ENCODE peak calls at places on chromosomes 16 and 17, in five cellular contexts. B, D, G, S and O are unnamed samples.

GRCh38 chr17:69445132-69445531 is 30.6 kb downstream of the MAP2K6 start:
- DNase-seq in D (no peak), B (no peak), G (no peak), S (no peak), O (no peak)

GRCh38 chr16:82748026-82748425 is 121.3 kb downstream of the CDH13 start:
- DNase-seq in B (no peak), D (no peak), S (peak), G (peak), O (peak)

GRCh38 chr16:1651055-1651454 is 27.0 kb upstream of the JPT2 start:
- DNase-seq in D (no peak), G (no peak), S (no peak), B (no peak), O (no peak)

GRCh38 chr16:2497116-2497630 is 16.6 kb upstream of the ATP6V0C start:
- DNase-seq in B (no peak), G (peak), D (no peak), S (no peak), O (peak)

GRCh38 chr17:56710986-56711385 is 117.5 kb downstream of the NOG start:
- DNase-seq in S (no peak), B (no peak), G (no peak), D (no peak), O (no peak)

GRCh38 chr16:56860226-56861020 is 4.6 kb upstream of the SLC12A3 start:
- DNase-seq in S (no peak), B (no peak), D (no peak), G (no peak), O (no peak)

GRCh38 chr16:1475552-1476114 is 805 bp upstream of the CLCN7 start:
- DNase-seq in G (no peak), S (no peak), B (no peak), D (no peak), O (no peak)

GRCh38 chr16:10765772-10766171 is 22.1 kb downstream of the NUBP1 start:
- DNase-seq in D (no peak), B (no peak), G (no peak), S (no peak), O (no peak)

GRCh38 chr17:72588561-72588960 is 467.7 kb downstream of the SOX9 start:
- DNase-seq in G (no peak), B (no peak), D (no peak), S (no peak), O (no peak)

GRCh38 chr16:82046541-82046940 is 11.5 kb downstream of the HSD17B2 start:
- DNase-seq in B (no peak), G (no peak), S (no peak), D (no peak), O (no peak)

GRCh38 chr17:1730345-1731193 is 6.1 kb downstream of the WDR81 start:
- DNase-seq in S (peak), B (no peak), D (no peak), G (peak), O (peak)

GRCh38 chr16:65059421-65059980 is 62.4 kb downstream of the CDH11 start:
- DNase-seq in S (no peak), B (no peak), D (no peak), G (no peak), O (no peak)

GRCh38 chr17:6498356-6498755 is 54.1 kb downstream of the PIMREG start:
- DNase-seq in B (no peak), D (no peak), S (no peak), G (no peak), O (no peak)

GRCh38 chr16:57314161-57314785 is 29.8 kb upstream of the PLLP start:
- DNase-seq in G (no peak), D (no peak), B (no peak), S (no peak), O (no peak)

GRCh38 chr17:77140878-77141767 is at the start of gene SEC14L1:
- DNase-seq in B (no peak), G (no peak), S (no peak), D (no peak), O (peak)

GRCh38 chr16:4747906-4748681 is 13.8 kb downstream of the DNAAF8 start:
- DNase-seq in D (no peak), G (no peak), B (no peak), S (no peak), O (no peak)

GRCh38 chr16:27301236-27301861 is 12.4 kb upstream of the IL4R start:
- DNase-seq in B (no peak), D (no peak), S (no peak), G (no peak), O (no peak)

GRCh38 chr17:8956521-8956920 is 9.0 kb downstream of the PIK3R5 start:
- DNase-seq in S (no peak), G (no peak), B (no peak), D (no peak), O (no peak)

GRCh38 chr17:55660171-55660886 is 62.3 kb downstream of the TMEM100 start:
- DNase-seq in S (peak), D (no peak), G (no peak), B (no peak), O (no peak)

GRCh38 chr16:81509404-81509803 is 64.8 kb downstream of the CMIP start:
- DNase-seq in B (no peak), D (no peak), S (no peak), G (no peak), O (no peak)

GRCh38 chr17:58339775-58340622 is 11.4 kb upstream of the TSPOAP1 start:
- DNase-seq in B (no peak), S (no peak), G (no peak), D (no peak), O (no peak)

GRCh38 chr17:57408064-57408811 is 151.9 kb downstream of the MSI2 start:
- DNase-seq in S (no peak), D (no peak), B (no peak), G (no peak), O (no peak)

GRCh38 chr17:1912146-1912545 is 82.3 kb downstream of the RPA1 start:
- DNase-seq in G (no peak), S (no peak), D (no peak), B (no peak), O (no peak)

GRCh38 chr17:28949185-28950016 is 1.9 kb downstream of the PHF12 start:
- DNase-seq in B (peak), G (peak), S (peak), D (no peak), O (peak)

GRCh38 chr17:38317081-38317480 is 20.1 kb downstream of the MRPL45 start:
- DNase-seq in B (no peak), S (no peak), G (no peak), D (no peak), O (no peak)

GRCh38 chr16:30924086-30924714 is 828 bp downstream of the FBXL19 start:
- DNase-seq in G (no peak), S (peak), B (no peak), D (no peak), O (no peak)

GRCh38 chr16:46688101-46688656 is 799 bp downstream of the VPS35 start:
- DNase-seq in B (no peak), S (no peak), D (no peak), G (peak), O (peak)

GRCh38 chr16:11256657-11257130 is 690 bp upstream of the SOCS1 start:
- DNase-seq in G (peak), B (peak), S (no peak), D (no peak), O (peak)

GRCh38 chr16:48611329-48612137 is 1.6 kb upstream of the N4BP1 start:
- DNase-seq in G (no peak), S (no peak), B (no peak), D (no peak), O (no peak)

DNA sequence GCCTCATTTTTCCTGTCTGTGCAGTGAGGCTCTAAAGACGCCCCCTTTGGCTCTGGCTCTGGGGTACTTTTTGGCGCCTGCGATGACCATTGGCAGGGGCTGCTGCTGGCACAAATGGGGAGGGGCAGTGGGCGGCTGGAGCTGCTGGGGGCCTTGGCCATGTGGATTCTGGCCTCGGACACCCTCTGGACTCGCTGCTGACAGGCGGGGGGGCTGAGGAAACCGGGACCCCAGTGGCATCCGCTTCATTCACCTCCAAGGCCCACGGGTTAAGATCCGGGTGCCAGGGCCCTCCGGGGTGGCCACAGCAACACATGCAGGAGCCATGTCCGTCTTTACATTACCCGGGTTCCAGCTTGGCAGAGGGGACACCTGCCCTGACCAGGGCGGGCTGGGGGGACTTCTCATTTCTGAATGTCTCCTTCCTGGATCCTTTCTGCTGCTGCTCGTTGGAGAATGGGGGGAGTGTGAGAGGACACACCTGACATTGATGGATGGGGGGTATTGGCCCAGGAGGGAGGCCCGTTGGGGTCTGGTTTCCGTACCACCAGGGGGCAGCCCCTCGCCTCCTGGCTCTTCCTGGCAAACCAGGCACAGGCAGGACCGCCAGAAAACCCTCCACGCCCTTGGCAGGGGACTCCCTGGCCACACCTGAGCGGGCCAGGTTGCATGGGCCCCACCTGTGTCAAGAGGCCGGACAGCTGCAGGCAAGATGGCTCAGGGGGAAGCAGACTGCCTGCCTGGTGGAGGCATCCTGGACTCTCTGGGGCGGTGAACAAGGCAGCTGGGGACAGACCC is 21.8 kb downstream of the GSE1 start:
- DNase-seq in B (no peak), G (no peak), D (no peak), S (no peak), O (no peak)
- TF ChIP-seq CTCF in B (peak), G (no peak), D (no peak), S (no peak), O (peak)

GRCh38 chr16:16143038-16143763 is 80.1 kb downstream of the ABCC6 start:
- DNase-seq in G (no peak), B (peak), D (no peak), S (no peak), O (no peak)

GRCh38 chr16:16143941-16144340 is 79.4 kb downstream of the ABCC6 start:
- DNase-seq in S (no peak), D (no peak), B (no peak), G (no peak), O (no peak)

GRCh38 chr16:16146380-16147315 is 76.6 kb downstream of the ABCC6 start:
- DNase-seq in B (no peak), S (no peak), D (no peak), G (peak), O (no peak)

GRCh38 chr16:16144416-16144815 is 78.9 kb downstream of the ABCC6 start:
- DNase-seq in G (no peak), D (no peak), B (no peak), S (no peak), O (no peak)

DNA sequence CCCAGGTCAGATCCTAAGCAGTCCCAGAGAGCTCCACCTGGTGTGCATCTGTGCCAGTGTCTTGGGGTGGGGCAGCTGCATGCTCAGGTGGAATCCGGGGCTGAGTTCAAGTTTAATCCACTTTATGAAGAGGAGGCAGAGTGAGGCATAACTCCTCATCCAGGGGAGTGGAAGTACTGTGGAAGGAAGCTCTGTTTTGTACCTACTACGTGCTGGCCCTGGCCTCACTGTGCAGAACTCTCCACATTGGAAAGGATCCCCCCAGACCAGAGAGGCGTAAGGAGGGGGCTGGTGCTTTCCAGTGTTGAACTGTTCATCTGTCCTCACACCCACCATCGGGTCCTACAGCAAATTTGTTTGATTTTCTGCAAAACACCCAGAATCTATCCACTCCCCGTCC is 78.0 kb downstream of the ABCC6 start:
- DNase-seq in D (no peak), G (no peak), B (no peak), S (no peak), O (no peak)
- TF ChIP-seq CTCF in D (no peak), G (no peak), B (no peak), S (no peak), O (no peak)

DNA sequence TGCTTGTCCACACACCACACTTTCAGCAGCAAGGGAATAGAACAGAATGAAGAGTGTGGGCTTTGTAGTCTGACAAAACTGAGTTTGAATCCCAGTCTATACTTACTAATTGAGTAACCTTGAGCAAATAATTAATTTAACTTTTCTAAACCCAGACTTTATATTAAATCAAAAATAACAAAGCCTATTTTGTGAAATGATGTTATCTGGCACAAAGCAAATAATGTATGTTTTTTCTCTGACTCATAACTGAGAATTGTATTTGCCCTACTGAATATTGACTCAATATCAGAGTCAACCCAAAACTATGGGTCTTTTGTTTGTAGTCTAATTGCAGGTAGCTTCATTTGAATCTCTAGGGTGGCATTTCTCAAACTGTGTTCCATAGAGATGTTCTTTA is 77.9 kb upstream of the TANC2 start:
- DNase-seq in D (no peak), S (no peak), B (no peak), G (no peak), O (no peak)
- TF ChIP-seq CTCF in D (no peak), S (no peak), B (no peak), G (no peak), O (no peak)

DNA sequence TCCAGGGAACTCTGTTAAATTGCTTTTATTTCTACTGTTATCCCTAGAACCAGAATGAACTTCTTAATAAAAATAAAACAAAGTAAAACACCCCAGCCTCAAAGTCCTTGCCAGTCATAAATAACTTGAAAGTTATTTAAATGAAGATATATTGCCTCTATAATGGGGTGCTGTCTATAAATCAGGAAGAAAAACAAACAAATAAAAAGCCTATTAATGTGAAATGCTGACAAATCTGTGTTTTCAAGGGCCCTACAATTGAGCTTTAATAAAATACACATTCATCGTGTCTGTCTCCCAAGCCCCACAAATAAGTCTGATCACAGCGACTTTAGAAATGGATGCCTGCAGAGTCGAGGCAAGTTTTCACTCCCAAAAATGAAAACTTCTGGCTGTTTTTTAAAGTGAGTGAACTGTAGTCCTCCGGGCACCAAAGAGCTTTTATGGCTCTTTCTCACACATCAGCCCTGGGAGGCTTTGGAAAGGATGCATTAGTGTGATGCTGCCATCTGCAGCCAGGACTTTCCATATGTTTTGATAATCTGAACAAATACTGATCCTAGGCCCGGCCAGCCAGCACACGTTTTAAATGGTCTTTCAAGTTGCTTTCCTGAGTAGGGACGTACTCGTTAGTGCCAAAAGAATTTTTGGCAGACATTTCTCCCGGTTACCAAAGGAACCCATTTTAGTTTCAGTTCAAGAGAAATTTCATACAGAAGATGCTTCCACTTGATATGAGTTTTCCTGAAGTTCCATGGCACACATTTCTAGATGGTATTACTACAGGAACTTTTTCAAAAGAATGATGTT is 16.3 kb downstream of the NACA2 start:
- DNase-seq in D (no peak), B (peak), S (no peak), G (no peak), O (no peak)
- TF ChIP-seq CTCF in D (peak), B (peak), S (no peak), G (peak), O (peak)

GRCh38 chr17:49425004-49425286 is 10.3 kb upstream of the PHB1 start:
- DNase-seq in S (no peak), D (no peak), G (no peak), B (no peak), O (no peak)
- TF ChIP-seq CTCF in S (no peak), D (no peak), G (no peak), B (no peak), O (no peak)

GRCh38 chr16:73048292-73049050 is 543 bp upstream of the ZFHX3 start:
- DNase-seq in B (no peak), G (peak), S (no peak), D (no peak), O (peak)
- TF ChIP-seq CTCF in B (no peak), G (peak), S (no peak), D (no peak), O (no peak)

GRCh38 chr16:79334127-79334526 is 266.4 kb downstream of the MAF start:
- DNase-seq in S (no peak), G (no peak), B (peak), D (no peak), O (no peak)
- TF ChIP-seq CTCF in S (no peak), G (peak), B (peak), D (no peak), O (peak)